ENCODE peak calls at places on chromosomes 6 and 20, in seven cellular contexts. A is BJ; C is cardiac fibroblast; B is A549; O is CD4-positive, alpha-beta memory T cell; L is fibroblast of pulmonary artery; R is NB4. W is an unnamed sample.

GRCh38 chr6:116283191-116283590 is 3.5 kb upstream of the TSPYL1 start:
- DNase-seq in C (no peak), R (no peak), L (no peak), B (no peak), A (no peak), O (no peak), W (no peak)

GRCh38 chr6:118875672-118876071 is 18.3 kb upstream of the ASF1A start:
- DNase-seq in L (no peak), B (no peak), R (no peak), O (no peak), A (no peak), C (no peak), W (no peak)

GRCh38 chr20:5974531-5974930 is 24.1 kb downstream of the MCM8 start:
- DNase-seq in C (no peak), R (no peak), B (no peak), A (no peak), O (no peak), L (no peak), W (no peak)

GRCh38 chr20:15811951-15812350 is 761.3 kb downstream of the KIF16B start:
- DNase-seq in L (no peak), O (no peak), B (no peak), C (no peak), A (no peak), R (no peak), W (no peak)

GRCh38 chr6:13431861-13432465 is 55.4 kb downstream of the GFOD1 start:
- DNase-seq in B (no peak), L (peak; percentile 53), A (no peak), C (peak; percentile 22), R (peak; percentile 81), O (no peak), W (peak; percentile 77)

GRCh38 chr20:62156592-62157386 is 13.2 kb downstream of the SS18L1 start:
- DNase-seq in A (no peak), C (peak; percentile 58), B (peak; percentile 78), O (peak; percentile 71), R (peak; percentile 69), L (peak; percentile 47), W (peak; percentile 64)

GRCh38 chr6:56399250-56399671 is 151.9 kb upstream of the COL21A1 start:
- DNase-seq in O (no peak), L (peak; percentile 23), B (peak; percentile 7), R (no peak), C (peak; percentile 31), A (no peak), W (no peak)

GRCh38 chr6:14841901-14842421 is 403.9 kb upstream of the JARID2 start:
- DNase-seq in A (peak; percentile 100), C (peak; percentile 98), B (no peak), R (peak; percentile 74), O (no peak), L (peak; percentile 99), W (no peak)

GRCh38 chr20:49978685-49979029 is 4.1 kb upstream of the SNAI1 start:
- DNase-seq in O (no peak), L (no peak), R (no peak), A (no peak), B (no peak), C (no peak), W (no peak)

GRCh38 chr20:63544241-63544957 is 3.1 kb downstream of the SRMS start:
- DNase-seq in L (no peak), R (no peak), O (no peak), B (no peak), C (no peak), A (no peak), W (no peak)

GRCh38 chr20:48538058-48538825 is 289.6 kb downstream of the PREX1 start:
- DNase-seq in L (peak; percentile 93), C (peak; percentile 93), B (peak; percentile 51), R (no peak), A (peak; percentile 56), O (no peak), W (no peak)

GRCh38 chr20:35306931-35307517 is 14.8 kb upstream of the FAM83C start:
- DNase-seq in A (no peak), R (peak; percentile 75), C (peak; percentile 91), L (peak; percentile 87), O (peak; percentile 16), B (peak; percentile 91), W (peak; percentile 27)

GRCh38 chr6:89567635-89568390 is 70.7 kb downstream of the LYRM2 start:
- DNase-seq in O (no peak), C (no peak), R (no peak), L (no peak), A (no peak), B (no peak), W (no peak)

GRCh38 chr6:89120371-89120770 is 2.5 kb upstream of the SRSF12 start:
- DNase-seq in A (no peak), O (no peak), B (no peak), R (no peak), C (no peak), L (no peak), W (no peak)

GRCh38 chr20:50342638-50343102 is 152.0 kb downstream of the CEBPB start:
- DNase-seq in A (no peak), B (no peak), O (no peak), C (no peak), R (no peak), L (no peak), W (no peak)

GRCh38 chr6:148789991-148790390 is 43.2 kb downstream of the UST start:
- DNase-seq in A (no peak), R (no peak), C (no peak), O (no peak), B (no peak), L (no peak), W (no peak)

GRCh38 chr6:80594461-80594860 is 488.0 kb downstream of the BCKDHB start:
- DNase-seq in R (no peak), A (no peak), B (no peak), C (no peak), L (no peak), O (no peak), W (no peak)

GRCh38 chr20:37519508-37520416 is 1.3 kb upstream of the NNAT start:
- DNase-seq in C (no peak), B (no peak), O (no peak), L (no peak), A (no peak), R (peak; percentile 80), W (no peak)

DNA sequence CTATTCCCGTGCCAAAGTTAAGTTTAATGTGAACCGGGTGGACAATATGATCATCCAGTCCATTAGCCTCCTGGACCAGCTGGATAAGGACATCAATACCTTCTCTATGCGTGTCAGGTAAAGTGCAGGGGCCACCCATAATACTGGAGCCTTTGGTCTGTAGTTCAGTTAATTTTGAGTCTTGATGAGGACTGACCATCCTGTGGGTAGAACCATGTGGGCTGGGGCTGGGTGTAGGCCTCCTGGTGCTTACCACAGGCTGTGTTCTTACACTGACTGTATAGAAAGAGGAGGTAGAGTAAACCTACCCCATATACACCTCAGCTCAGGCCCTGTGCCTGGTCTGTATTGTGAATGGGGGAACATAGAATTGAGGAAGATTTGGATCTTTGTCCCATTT is 2.4 kb downstream of the NOP56 start:
- DNase-seq in A (no peak), O (no peak), B (no peak), R (no peak), C (no peak), L (no peak), W (no peak)
- H3K4me3 ChIP-seq in A (no peak overlapping the region), O (no peak overlapping the region), B (peak overlapping the region; percentile 78), R (peak overlapping the region; percentile 80), C (no peak overlapping the region), L (peak overlapping the region; percentile 97), W (peak overlapping the region; percentile 100)

DNA sequence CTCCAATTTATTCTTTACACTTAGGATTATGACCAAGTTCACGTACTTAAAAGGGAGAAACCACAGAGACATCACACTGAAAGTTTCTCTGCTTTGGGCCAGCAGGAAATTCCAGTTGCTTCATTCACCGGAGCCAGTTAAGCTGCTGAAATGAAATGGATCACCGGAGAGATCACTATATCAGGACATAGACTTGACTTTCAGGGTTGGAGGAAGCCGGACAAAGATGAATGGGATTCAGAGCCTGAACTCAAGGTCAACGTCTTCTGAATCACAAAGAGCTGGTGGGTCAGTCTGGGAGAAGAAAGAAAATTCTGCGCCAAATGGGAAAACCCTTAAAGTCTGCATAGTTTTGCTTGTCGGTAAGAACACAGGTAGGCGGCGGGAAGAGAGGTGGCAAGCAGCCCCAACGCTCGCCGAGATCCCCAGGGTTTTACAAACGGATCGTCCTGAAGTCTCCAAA is 81.9 kb upstream of the CCDC28A start:
- DNase-seq in L (peak; percentile 82), A (no peak), O (peak; percentile 1), R (peak; percentile 10), B (peak; percentile 13), C (peak; percentile 70), W (no peak)
- H3K4me3 ChIP-seq in L (peak overlapping the region; percentile 74), A (peak overlapping the region; percentile 58), O (no peak overlapping the region), R (peak overlapping the region; percentile 51), B (peak overlapping the region; percentile 75), C (peak overlapping the region; percentile 77), W (no peak overlapping the region)

GRCh38 chr20:22394583-22394982 is 189.8 kb downstream of the FOXA2 start:
- DNase-seq in L (no peak), A (no peak), O (no peak), C (no peak), B (no peak), R (no peak), W (no peak)
- H3K4me3 ChIP-seq in L (no peak overlapping the region), A (no peak overlapping the region), O (no peak overlapping the region), C (no peak overlapping the region), B (no peak overlapping the region), R (no peak overlapping the region), W (no peak overlapping the region)

GRCh38 chr6:41697902-41698349 is 37.5 kb downstream of the TFEB start:
- DNase-seq in R (no peak), O (no peak), A (peak; percentile 34), C (no peak), B (no peak), L (peak; percentile 41), W (no peak)
- H3K4me3 ChIP-seq in R (no peak overlapping the region), O (no peak overlapping the region), A (no peak overlapping the region), C (peak overlapping the region; percentile 22), B (no peak overlapping the region), L (no peak overlapping the region), W (no peak overlapping the region)

DNA sequence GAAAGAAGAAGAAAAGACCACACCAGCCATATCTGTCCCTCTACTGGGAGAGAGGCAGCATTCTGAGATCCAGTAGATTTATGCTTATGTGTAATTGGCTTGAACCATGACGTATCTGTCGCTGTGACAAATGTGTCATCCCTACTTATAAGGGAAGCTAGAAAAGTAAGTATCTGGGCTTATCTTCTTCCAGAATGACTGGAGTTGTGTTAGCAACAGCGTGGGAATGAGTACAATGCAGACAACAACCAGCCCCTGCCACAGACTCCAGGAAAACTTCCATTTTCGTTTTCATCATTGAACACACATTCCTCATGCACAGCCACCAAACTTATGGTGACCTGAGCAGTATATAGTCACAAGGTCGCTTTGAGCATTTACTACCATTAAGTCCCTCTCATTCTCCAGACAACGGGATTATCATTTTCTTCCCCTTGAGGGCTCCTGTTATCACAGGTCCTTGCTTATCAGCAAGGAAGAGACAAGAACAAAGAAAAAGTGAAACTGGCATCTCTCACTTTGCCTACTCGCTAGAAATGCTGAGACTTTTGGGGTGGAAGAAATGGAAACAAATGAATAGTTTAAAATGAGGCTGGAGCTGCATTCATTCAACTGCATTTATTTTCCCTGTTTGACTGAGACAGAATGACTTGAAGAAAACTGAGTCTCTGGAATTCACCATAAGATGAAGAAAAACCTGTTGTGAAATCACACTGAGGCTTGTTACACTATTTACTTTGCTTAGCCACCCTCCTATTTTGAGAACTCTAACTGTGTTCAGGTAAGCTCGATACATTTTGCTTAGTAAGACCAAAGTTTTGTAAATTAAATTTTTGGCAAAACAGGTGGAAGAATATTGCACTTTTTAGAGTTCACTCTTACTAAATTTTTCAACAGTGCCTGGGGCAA is 149.3 kb upstream of the FOXQ1 start:
- DNase-seq in A (no peak), O (no peak), C (no peak), L (no peak), B (no peak), R (no peak), W (no peak)
- H3K4me3 ChIP-seq in A (no peak overlapping the region), O (no peak overlapping the region), C (no peak overlapping the region), L (no peak overlapping the region), B (peak overlapping the region; percentile 22), R (no peak overlapping the region), W (peak overlapping the region; percentile 26)